ENCODE peak calls at places on chromosomes 6 and 20, in nine cellular contexts. L is astrocyte, N is left ventricle myocardium inferior, T is astrocyte of the spinal cord, G is epithelial cell of esophagus, Z is tibial nerve, Y is lower lobe of right lung, J is astrocyte of the cerebellum, I is AG04450. K is an unnamed sample.

GRCh38 chr6:144217797-144218196 is 67.3 kb upstream of the UTRN start:
- DNase-seq in G (no peak), N (no peak), Y (no peak), Z (no peak), J (no peak), T (no peak), L (no peak), I (no peak), K (no peak)

GRCh38 chr6:133966654-133967300 is 13.8 kb downstream of the TBPL1 start:
- DNase-seq in L (no peak), G (no peak), N (no peak), Z (no peak), I (no peak), Y (no peak), T (no peak), J (no peak), K (no peak)

GRCh38 chr6:4732691-4733315 is 43.4 kb upstream of the CDYL start:
- DNase-seq in J (peak), T (peak), I (peak), L (peak), G (peak), N (peak), Z (peak), Y (no peak), K (peak)

GRCh38 chr6:66555082-66555481 is 848.1 kb upstream of the EYS start:
- DNase-seq in Y (no peak), J (no peak), Z (no peak), N (no peak), G (no peak), T (no peak), I (no peak), L (no peak), K (peak)

GRCh38 chr20:3804781-3805180 is 8.7 kb downstream of the CDC25B start:
- DNase-seq in N (no peak), T (no peak), G (no peak), L (no peak), Z (no peak), J (no peak), I (no peak), Y (peak), K (no peak)

GRCh38 chr6:16868968-16869367 is 107.7 kb upstream of the ATXN1 start:
- DNase-seq in L (peak), N (no peak), Z (no peak), G (no peak), Y (no peak), T (no peak), J (no peak), I (no peak), K (no peak)

GRCh38 chr6:89111933-89112332 is 5.9 kb downstream of the SRSF12 start:
- DNase-seq in Y (no peak), Z (no peak), G (no peak), L (no peak), T (no peak), N (no peak), J (no peak), I (no peak), K (no peak)

GRCh38 chr6:130366011-130366963 is at the start of gene TMEM200A:
- DNase-seq in N (no peak), Y (peak), L (peak), T (peak), G (peak), J (peak), Z (no peak), I (no peak), K (peak)

GRCh38 chr20:59207742-59208357 is 44.2 kb downstream of the ZNF831 start:
- DNase-seq in G (peak), Z (no peak), J (no peak), T (no peak), L (no peak), N (peak), Y (peak), I (no peak), K (peak)

DNA sequence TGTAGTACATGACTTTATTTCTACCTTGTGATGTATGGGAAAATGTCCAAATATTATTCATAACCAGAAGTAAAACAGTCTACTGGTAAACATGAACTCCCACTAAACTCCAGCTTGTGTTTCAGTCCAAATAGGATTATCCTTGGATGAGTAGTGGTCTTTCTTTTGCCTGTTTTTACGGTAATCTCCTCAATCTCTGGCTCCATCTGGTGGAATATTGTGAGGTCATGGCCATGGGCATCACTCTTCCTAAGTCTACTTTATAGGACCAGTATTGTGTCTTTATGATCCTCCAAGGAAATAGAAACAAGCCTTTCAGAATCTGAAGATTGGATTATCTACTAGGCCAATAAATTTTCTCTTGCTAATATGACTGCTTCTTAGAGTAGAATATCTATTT is 505.0 kb downstream of the BMP2 start:
- DNase-seq in N (no peak), J (peak), L (no peak), T (peak), Z (no peak), Y (no peak), I (no peak), G (no peak), K (peak)
- TF ChIP-seq CTCF in N (peak), J (peak), L (peak), T (peak), Z (no peak), Y (no peak), I (no peak), G (peak), K (peak)

GRCh38 chr6:26019261-26019845 is 56.8 kb downstream of the TRIM38 start:
- DNase-seq in L (no peak), I (no peak), T (no peak), Y (no peak), Z (no peak), J (no peak), N (no peak), G (peak), K (peak)

GRCh38 chr6:26020291-26020982 is 57.8 kb downstream of the TRIM38 start:
- DNase-seq in T (peak), Y (peak), J (peak), I (peak), L (peak), Z (peak), G (peak), N (peak), K (peak)

GRCh38 chr6:26020983-26021349 is 58.4 kb downstream of the TRIM38 start:
- DNase-seq in I (no peak), Y (peak), N (peak), Z (no peak), J (no peak), G (peak), L (peak), T (peak), K (peak)

GRCh38 chr6:26017567-26017966 is 55.0 kb downstream of the TRIM38 start:
- DNase-seq in J (no peak), Z (peak), I (peak), Y (peak), L (peak), N (peak), G (peak), T (peak), K (peak)

GRCh38 chr6:26016326-26017275 is 54.0 kb downstream of the TRIM38 start:
- DNase-seq in I (no peak), G (peak), Y (no peak), Z (no peak), J (no peak), L (peak), T (peak), N (peak), K (peak)
- H3K4me3 ChIP-seq in I (peak), G (peak), Y (peak), Z (peak), J (peak), L (peak), T (peak), N (peak), K (peak)

GRCh38 chr6:160221423-160221822 is 37.2 kb downstream of the SLC22A2 start:
- DNase-seq in J (no peak), Z (no peak), I (no peak), T (no peak), N (no peak), L (no peak), G (peak), Y (no peak), K (peak)
- TF ChIP-seq CTCF in J (no peak), Z (no peak), I (no peak), T (no peak), N (no peak), L (no peak), G (peak), Y (peak), K (no peak)

GRCh38 chr20:50340586-50340985 is 150.0 kb downstream of the CEBPB start:
- DNase-seq in L (no peak), N (no peak), G (no peak), J (no peak), T (no peak), Y (no peak), Z (no peak), I (no peak), K (no peak)

GRCh38 chr20:50337521-50338466 is 147.2 kb downstream of the CEBPB start:
- DNase-seq in N (no peak), G (no peak), Z (no peak), L (no peak), T (no peak), Y (no peak), J (no peak), I (no peak), K (no peak)

GRCh38 chr20:50338479-50339195 is 148.0 kb downstream of the CEBPB start:
- DNase-seq in G (no peak), J (peak), T (peak), Y (no peak), Z (no peak), L (peak), N (no peak), I (no peak), K (peak)

GRCh38 chr20:50341050-50341449 is 150.4 kb downstream of the CEBPB start:
- DNase-seq in N (no peak), I (no peak), G (no peak), J (no peak), L (no peak), T (no peak), Z (no peak), Y (no peak), K (no peak)

DNA sequence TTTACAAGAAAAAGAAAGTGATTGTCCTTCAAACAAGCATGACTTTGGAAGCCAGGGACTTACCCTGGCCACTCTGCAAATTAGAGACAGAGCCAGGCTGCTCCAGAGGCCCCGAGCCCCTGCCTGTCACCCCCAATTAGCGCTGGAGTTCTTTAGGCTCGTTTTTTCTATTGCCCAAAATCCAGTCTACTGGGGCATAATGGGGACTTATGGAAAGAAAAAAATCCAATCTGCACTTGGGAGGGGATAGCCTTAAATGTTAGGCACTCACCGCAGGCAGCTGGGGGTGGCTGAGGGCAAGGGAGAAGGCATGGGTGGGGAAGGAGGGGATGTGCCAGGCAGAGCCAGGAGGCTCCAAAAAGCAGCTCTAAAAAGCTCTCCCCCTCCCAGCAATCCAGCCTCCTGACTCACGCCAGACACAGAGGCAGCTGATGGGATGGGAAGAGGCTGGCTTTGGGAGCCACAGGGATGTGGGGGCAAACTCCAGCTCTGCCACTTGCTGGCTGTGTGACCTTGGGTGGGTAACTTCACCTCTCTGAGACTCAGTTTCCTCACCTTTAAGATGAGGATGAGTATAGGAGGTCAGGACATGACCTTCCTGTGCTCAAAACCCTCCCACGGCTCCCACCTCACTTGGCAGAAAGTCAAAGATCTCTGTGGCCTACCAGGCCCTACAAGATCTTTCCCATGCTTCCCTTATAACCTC is 148.7 kb downstream of the CEBPB start:
- DNase-seq in J (peak), G (peak), Y (no peak), T (peak), N (no peak), L (peak), I (no peak), Z (no peak), K (peak)
- H3K4me3 ChIP-seq in J (no peak), G (no peak), Y (no peak), T (no peak), N (no peak), L (no peak), I (no peak), Z (peak), K (no peak)